ENCODE peak calls at places on chromosome 5, in four cellular contexts. P is H1, T is HepG2, W is HCT116. L is an unnamed sample.

GRCh38 chr5:31364881-31365636 is 166.8 kb downstream of the DROSHA start:
- DNase-seq in W (no peak), T (no peak), P (no peak), L (no peak)

GRCh38 chr5:68745459-68745858 is 348.4 kb upstream of the SLC30A5 start:
- DNase-seq in W (no peak), P (no peak), T (no peak), L (no peak)

GRCh38 chr5:8606231-8606630 is 737.3 kb downstream of the MTRR start:
- DNase-seq in T (no peak), P (no peak), W (no peak), L (no peak)

GRCh38 chr5:172167893-172168292 is 20.1 kb downstream of the STK10 start:
- DNase-seq in P (no peak), W (no peak), T (no peak), L (no peak)

GRCh38 chr5:6832994-6833393 is 119.8 kb downstream of the TENT4A start:
- DNase-seq in T (no peak), W (no peak), P (no peak), L (no peak)

GRCh38 chr5:109249126-109249525 is 160.6 kb downstream of the PJA2 start:
- DNase-seq in T (no peak), W (no peak), P (no peak), L (no peak)

GRCh38 chr5:56552612-56553268 is 262.6 kb upstream of the MAP3K1 start:
- DNase-seq in W (no peak), T (no peak), P (no peak), L (no peak)

GRCh38 chr5:159419567-159419966 is 89.3 kb upstream of the IL12B start:
- DNase-seq in W (no peak), P (no peak), T (peak), L (no peak)

GRCh38 chr5:67319935-67320725 is 123.5 kb upstream of the CD180 start:
- DNase-seq in T (no peak), W (no peak), P (no peak), L (no peak)

GRCh38 chr5:158819095-158819494 is 280.6 kb downstream of the EBF1 start:
- DNase-seq in W (no peak), T (no peak), P (no peak), L (peak)

GRCh38 chr5:57221049-57221568 is 47.2 kb downstream of the GPBP1 start:
- DNase-seq in W (peak), T (peak), P (no peak), L (peak)

GRCh38 chr5:166768536-166768935 is 1522.9 kb upstream of the WWC1 start:
- DNase-seq in P (no peak), T (no peak), W (no peak), L (no peak)

GRCh38 chr5:149141224-149141956 is at the start of gene ABLIM3:
- DNase-seq in W (no peak), P (peak), T (no peak), L (no peak)

GRCh38 chr5:41519801-41520200 is 9.4 kb upstream of the PLCXD3 start:
- DNase-seq in W (no peak), P (no peak), T (no peak), L (no peak)

GRCh38 chr5:155915626-155916025 is 411.3 kb upstream of the SGCD start:
- DNase-seq in W (no peak), T (no peak), P (no peak), L (no peak)

GRCh38 chr5:15983392-15983791 is 196.2 kb downstream of the MARCHF11 start:
- DNase-seq in T (no peak), W (no peak), P (no peak), L (no peak)

GRCh38 chr5:86427158-86427557 is 190.6 kb upstream of the COX7C start:
- DNase-seq in T (no peak), W (no peak), P (no peak), L (no peak)

GRCh38 chr5:84361572-84361971 is 23.1 kb downstream of the EDIL3 start:
- DNase-seq in T (no peak), W (no peak), P (no peak), L (no peak)

GRCh38 chr5:73395274-73395673 is 53.3 kb downstream of the FOXD1 start:
- DNase-seq in T (no peak), W (no peak), P (no peak), L (no peak)

GRCh38 chr5:140113180-140113698 is 670 bp upstream of the PURA start:
- DNase-seq in P (peak), W (no peak), T (no peak), L (no peak)

GRCh38 chr5:178730940-178731265 is 444 bp upstream of the ZNF354A start:
- DNase-seq in T (no peak), P (no peak), W (no peak), L (no peak)

GRCh38 chr5:138282918-138283742 is 8.7 kb upstream of the GFRA3 start:
- DNase-seq in W (peak), T (peak), P (no peak), L (no peak)

GRCh38 chr5:72241346-72242003 is 78.6 kb downstream of the MRPS27 start:
- DNase-seq in P (no peak), W (no peak), T (peak), L (no peak)

GRCh38 chr5:96434201-96434645 is 1.2 kb upstream of the PCSK1 start:
- DNase-seq in P (peak), T (peak), W (peak), L (peak)

GRCh38 chr5:1029270-1029944 is 20.8 kb downstream of the NKD2 start:
- DNase-seq in P (no peak), W (no peak), T (no peak), L (no peak)
- H3K9ac ChIP-seq in P (no peak), W (no peak), T (no peak), L (no peak)

GRCh38 chr5:154478752-154479159 is 729 bp upstream of the HAND1 start:
- DNase-seq in P (no peak), T (no peak), W (no peak), L (no peak)

GRCh38 chr5:154476343-154477213 is 1.4 kb downstream of the HAND1 start:
- DNase-seq in W (no peak), P (peak), T (no peak), L (no peak)

GRCh38 chr5:154478224-154478565 is at the start of gene HAND1:
- DNase-seq in P (peak), T (peak), W (peak), L (no peak)

GRCh38 chr5:154479160-154479943 is 1.3 kb upstream of the HAND1 start:
- DNase-seq in T (no peak), P (peak), W (no peak), L (no peak)

GRCh38 chr5:154477382-154478223 is 424 bp downstream of the HAND1 start:
- DNase-seq in P (peak), T (no peak), W (no peak), L (no peak)
- TF ChIP-seq EZH2 in P (peak), T (no peak), W (no peak), L (no peak)

DNA sequence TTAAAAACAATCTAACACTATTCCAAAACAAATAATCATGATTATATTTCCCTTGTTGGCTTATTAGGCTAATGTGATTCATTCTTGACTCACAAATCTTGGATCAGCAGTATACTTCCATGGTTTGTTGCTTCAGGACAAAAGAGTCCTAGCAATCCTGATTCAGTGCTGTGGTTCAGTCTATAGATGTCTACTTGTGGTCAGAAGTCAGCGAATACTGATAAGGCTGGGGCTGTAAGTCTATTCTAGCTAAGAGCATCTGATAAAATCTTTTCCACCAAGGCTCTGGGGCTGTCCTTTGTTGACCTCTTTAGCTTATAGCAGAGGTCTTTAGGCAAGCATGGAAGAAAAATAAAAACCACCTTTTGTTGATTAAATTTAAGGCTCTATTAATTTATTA is 4.4 kb upstream of the SMIM3 start:
- DNase-seq in W (no peak), P (no peak), T (no peak), L (no peak)
- TF ChIP-seq POLR2AphosphoS5 in W (no peak), P (no peak), T (no peak), L (no peak)

DNA sequence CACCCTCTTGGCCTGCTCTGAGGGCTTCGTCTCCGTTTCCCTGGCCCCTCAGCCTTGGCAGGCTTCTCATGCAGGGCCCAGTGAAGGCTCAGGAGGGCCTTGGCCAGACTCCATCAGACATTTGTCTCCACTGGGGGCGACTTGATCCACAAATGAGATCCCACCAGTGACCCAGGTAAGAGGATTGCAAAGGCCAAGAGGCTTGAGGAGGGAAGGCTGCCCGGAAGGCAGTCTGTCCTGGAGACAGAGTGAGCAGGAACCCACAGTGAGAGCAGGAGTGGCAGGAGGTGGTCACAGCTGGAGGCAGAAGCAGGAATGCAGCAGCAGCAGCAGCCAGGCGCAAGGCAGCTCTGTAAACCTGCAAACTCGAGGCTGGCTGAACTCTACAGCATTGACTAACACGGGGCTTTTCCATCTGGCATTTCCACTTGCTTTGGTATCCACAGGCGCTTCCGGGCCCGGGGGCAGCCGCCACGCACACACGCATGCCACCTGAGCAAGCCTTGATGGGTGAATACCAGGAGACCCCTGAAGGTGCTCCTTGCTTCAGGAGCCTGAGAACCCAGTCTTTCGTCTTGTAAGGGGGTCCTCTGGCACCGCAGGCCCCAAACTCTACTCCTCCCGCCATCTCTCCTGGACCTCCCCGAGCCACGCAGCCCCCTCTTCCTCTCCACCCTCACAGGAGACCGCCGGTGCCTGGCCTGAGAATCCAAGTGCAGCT is 14.7 kb downstream of the MGAT1 start:
- DNase-seq in P (no peak), T (no peak), W (no peak), L (no peak)
- H3K9ac ChIP-seq in P (no peak), T (no peak), W (no peak), L (no peak)

L was measured in SK-N-MC.